ENCODE peak calls at places on chromosomes 6 and 20, in six cellular contexts. One of them, this sample, is unnamed.

GRCh38 chr6:149750136-149750609 is 632 bp downstream of the PCMT1 start:
- DNase-seq in H1: peak; percentile 78
- DNase-seq in HepG2: peak; percentile 80
- DNase-seq in K562: peak; percentile 84
- DNase-seq in GM12878: no peak
- DNase-seq in GM12892: peak; percentile 34
- DNase-seq in this sample: peak; percentile 40

GRCh38 chr20:40763646-40764295 is 74.7 kb upstream of the MAFB start:
- DNase-seq in GM12878: no peak
- DNase-seq in K562: no peak
- DNase-seq in HepG2: no peak
- DNase-seq in H1: no peak
- DNase-seq in GM12892: no peak
- DNase-seq in this sample: no peak

GRCh38 chr6:41459738-41460137 is 86.4 kb upstream of the FOXP4 start:
- DNase-seq in H1: no peak
- DNase-seq in GM12892: no peak
- DNase-seq in GM12878: no peak
- DNase-seq in HepG2: peak; percentile 49
- DNase-seq in K562: no peak
- DNase-seq in this sample: no peak

GRCh38 chr6:135129139-135129867 is 51.8 kb upstream of the MYB start:
- DNase-seq in HepG2: no peak
- DNase-seq in H1: no peak
- DNase-seq in GM12878: no peak
- DNase-seq in K562: no peak
- DNase-seq in GM12892: no peak
- DNase-seq in this sample: no peak

GRCh38 chr20:44938637-44939036 is 21.6 kb downstream of the TOMM34 start:
- DNase-seq in GM12878: no peak
- DNase-seq in GM12892: no peak
- DNase-seq in H1: no peak
- DNase-seq in HepG2: no peak
- DNase-seq in K562: no peak
- DNase-seq in this sample: no peak

GRCh38 chr6:118665011-118665410 is 13.6 kb upstream of the CEP85L start:
- DNase-seq in GM12892: no peak
- DNase-seq in K562: no peak
- DNase-seq in HepG2: no peak
- DNase-seq in GM12878: no peak
- DNase-seq in H1: no peak
- DNase-seq in this sample: no peak

GRCh38 chr20:63773571-63774347 is 34.2 kb downstream of the SLC2A4RG start:
- DNase-seq in GM12892: no peak
- DNase-seq in HepG2: no peak
- DNase-seq in K562: no peak
- DNase-seq in H1: no peak
- DNase-seq in GM12878: no peak
- DNase-seq in this sample: no peak

GRCh38 chr6:24640166-24640565 is 5.8 kb downstream of the KIAA0319 start:
- DNase-seq in GM12878: no peak
- DNase-seq in HepG2: no peak
- DNase-seq in K562: no peak
- DNase-seq in H1: no peak
- DNase-seq in GM12892: no peak
- DNase-seq in this sample: no peak

GRCh38 chr6:115969207-115969929 is 91.3 kb downstream of the FRK start:
- DNase-seq in GM12892: no peak
- DNase-seq in K562: no peak
- DNase-seq in HepG2: no peak
- DNase-seq in GM12878: no peak
- DNase-seq in H1: no peak
- DNase-seq in this sample: no peak

GRCh38 chr20:53578492-53579222 is 15.0 kb downstream of the ZNF217 start:
- DNase-seq in K562: peak; percentile 79
- DNase-seq in HepG2: peak; percentile 94
- DNase-seq in GM12878: peak; percentile 76
- DNase-seq in GM12892: peak; percentile 46
- DNase-seq in H1: no peak
- DNase-seq in this sample: no peak

GRCh38 chr6:3749991-3750323 is 1.6 kb downstream of the PXDC1 start:
- DNase-seq in GM12892: no peak
- DNase-seq in GM12878: no peak
- DNase-seq in HepG2: peak; percentile 30
- DNase-seq in K562: peak; percentile 42
- DNase-seq in H1: no peak
- DNase-seq in this sample: no peak

GRCh38 chr6:158856261-158856660 is 37.1 kb upstream of the EZR start:
- DNase-seq in H1: no peak
- DNase-seq in HepG2: no peak
- DNase-seq in K562: no peak
- DNase-seq in GM12878: no peak
- DNase-seq in GM12892: no peak
- DNase-seq in this sample: no peak

GRCh38 chr20:35630636-35631035 is 15.0 kb downstream of the SPAG4 start:
- DNase-seq in H1: no peak
- DNase-seq in GM12878: no peak
- DNase-seq in HepG2: no peak
- DNase-seq in GM12892: no peak
- DNase-seq in K562: no peak
- DNase-seq in this sample: no peak

GRCh38 chr6:27154696-27155095 is 92.8 kb upstream of the PRSS16 start:
- DNase-seq in H1: no peak
- DNase-seq in K562: no peak
- DNase-seq in GM12878: no peak
- DNase-seq in HepG2: no peak
- DNase-seq in GM12892: no peak
- DNase-seq in this sample: no peak

GRCh38 chr6:110708295-110708965 is 106.8 kb downstream of the CDK19 start:
- DNase-seq in GM12892: no peak
- DNase-seq in HepG2: no peak
- DNase-seq in GM12878: no peak
- DNase-seq in H1: no peak
- DNase-seq in K562: no peak
- DNase-seq in this sample: no peak

GRCh38 chr20:12012241-12013222 is 94.8 kb downstream of the BTBD3 start:
- DNase-seq in K562: peak; percentile 44
- DNase-seq in HepG2: peak; percentile 67
- DNase-seq in GM12892: peak; percentile 13
- DNase-seq in H1: peak; percentile 78
- DNase-seq in GM12878: peak; percentile 12
- DNase-seq in this sample: peak; percentile 35

GRCh38 chr20:49104365-49104648 is 58.2 kb downstream of the CSE1L start:
- DNase-seq in GM12892: no peak
- DNase-seq in HepG2: no peak
- DNase-seq in H1: no peak
- DNase-seq in GM12878: no peak
- DNase-seq in K562: no peak
- DNase-seq in this sample: no peak

GRCh38 chr6:144816936-144817335 is 531.8 kb downstream of the UTRN start:
- DNase-seq in H1: no peak
- DNase-seq in K562: no peak
- DNase-seq in GM12878: no peak
- DNase-seq in GM12892: no peak
- DNase-seq in HepG2: peak; percentile 17
- DNase-seq in this sample: no peak

GRCh38 chr20:10322073-10323012 is 103.7 kb downstream of the SNAP25 start:
- DNase-seq in H1: no peak
- DNase-seq in GM12892: no peak
- DNase-seq in GM12878: no peak
- DNase-seq in K562: no peak
- DNase-seq in HepG2: no peak
- DNase-seq in this sample: no peak

GRCh38 chr6:168420084-168420483 is 20.9 kb upstream of the SMOC2 start:
- DNase-seq in GM12892: no peak
- DNase-seq in H1: peak; percentile 36
- DNase-seq in K562: no peak
- DNase-seq in GM12878: no peak
- DNase-seq in HepG2: no peak
- DNase-seq in this sample: no peak

GRCh38 chr6:133368664-133369063 is 127.5 kb downstream of the EYA4 start:
- DNase-seq in GM12892: no peak
- DNase-seq in H1: no peak
- DNase-seq in GM12878: no peak
- DNase-seq in HepG2: peak; percentile 22
- DNase-seq in K562: no peak
- DNase-seq in this sample: no peak

GRCh38 chr6:27553123-27553904 is 80.4 kb upstream of the ZNF184 start:
- DNase-seq in HepG2: peak; percentile 76
- DNase-seq in GM12892: peak; percentile 24
- DNase-seq in K562: peak; percentile 83
- DNase-seq in GM12878: peak; percentile 82
- DNase-seq in H1: peak; percentile 94
- DNase-seq in this sample: peak; percentile 30

GRCh38 chr20:13671500-13672288 is 33.0 kb upstream of the TASP1 start:
- DNase-seq in GM12892: no peak
- DNase-seq in H1: no peak
- DNase-seq in K562: no peak
- DNase-seq in GM12878: no peak
- DNase-seq in HepG2: no peak
- DNase-seq in this sample: no peak

GRCh38 chr6:7673063-7673536 is 52.8 kb upstream of the BMP6 start:
- DNase-seq in H1: peak; percentile 74
- DNase-seq in GM12878: no peak
- DNase-seq in GM12892: no peak
- DNase-seq in K562: peak; percentile 48
- DNase-seq in HepG2: no peak
- DNase-seq in this sample: no peak

GRCh38 chr6:19771753-19772336 is 65.3 kb upstream of the ID4 start:
- DNase-seq in GM12892: no peak
- DNase-seq in HepG2: no peak
- DNase-seq in H1: no peak
- DNase-seq in GM12878: no peak
- DNase-seq in K562: no peak
- DNase-seq in this sample: no peak

GRCh38 chr20:31835977-31836852 is 9.2 kb downstream of the FOXS1 start:
- DNase-seq in HepG2: peak; percentile 59
- DNase-seq in GM12878: peak; percentile 23
- DNase-seq in GM12892: peak; percentile 54
- DNase-seq in K562: peak; percentile 88
- DNase-seq in H1: no peak
- DNase-seq in this sample: peak; percentile 62

GRCh38 chr6:133888931-133889556 is at the start of gene TCF21:
- DNase-seq in H1: peak; percentile 72
- DNase-seq in GM12892: no peak
- DNase-seq in K562: no peak
- DNase-seq in HepG2: no peak
- DNase-seq in GM12878: no peak
- DNase-seq in this sample: no peak

GRCh38 chr6:118902731-118903130 is 8.8 kb downstream of the ASF1A start:
- DNase-seq in GM12878: no peak
- DNase-seq in H1: no peak
- DNase-seq in K562: no peak
- DNase-seq in GM12892: no peak
- DNase-seq in HepG2: no peak
- DNase-seq in this sample: no peak

GRCh38 chr6:140319209-140319608 is 944.8 kb upstream of the CITED2 start:
- DNase-seq in H1: no peak
- DNase-seq in GM12892: no peak
- DNase-seq in K562: no peak
- DNase-seq in GM12878: no peak
- DNase-seq in HepG2: peak; percentile 11
- DNase-seq in this sample: no peak

GRCh38 chr20:11118802-11119380 is 445.1 kb upstream of the JAG1 start:
- DNase-seq in H1: no peak
- DNase-seq in K562: no peak
- DNase-seq in HepG2: no peak
- DNase-seq in GM12878: no peak
- DNase-seq in GM12892: no peak
- DNase-seq in this sample: no peak

GRCh38 chr6:4256969-4257368 is 121.6 kb upstream of the ECI2 start:
- DNase-seq in H1: no peak
- DNase-seq in K562: peak; percentile 43
- DNase-seq in GM12878: no peak
- DNase-seq in HepG2: no peak
- DNase-seq in GM12892: no peak
- DNase-seq in this sample: no peak

GRCh38 chr6:119350202-119351004 is 842 bp upstream of the MAN1A1 start:
- DNase-seq in GM12878: no peak
- DNase-seq in H1: no peak
- DNase-seq in K562: peak; percentile 13
- DNase-seq in HepG2: peak; percentile 33
- DNase-seq in GM12892: peak; percentile 15
- DNase-seq in this sample: no peak

GRCh38 chr6:108180266-108180665 is 14.4 kb downstream of the NR2E1 start:
- DNase-seq in HepG2: no peak
- DNase-seq in K562: no peak
- DNase-seq in H1: no peak
- DNase-seq in GM12878: no peak
- DNase-seq in GM12892: no peak
- DNase-seq in this sample: no peak
- TF ChIP-seq TAF1 in HepG2: no peak
- TF ChIP-seq TAF1 in K562: no peak
- TF ChIP-seq TAF1 in H1: no peak
- TF ChIP-seq TAF1 in GM12878: no peak
- TF ChIP-seq TAF1 in GM12892: no peak
- TF ChIP-seq TAF1 in this sample: no peak

DNA sequence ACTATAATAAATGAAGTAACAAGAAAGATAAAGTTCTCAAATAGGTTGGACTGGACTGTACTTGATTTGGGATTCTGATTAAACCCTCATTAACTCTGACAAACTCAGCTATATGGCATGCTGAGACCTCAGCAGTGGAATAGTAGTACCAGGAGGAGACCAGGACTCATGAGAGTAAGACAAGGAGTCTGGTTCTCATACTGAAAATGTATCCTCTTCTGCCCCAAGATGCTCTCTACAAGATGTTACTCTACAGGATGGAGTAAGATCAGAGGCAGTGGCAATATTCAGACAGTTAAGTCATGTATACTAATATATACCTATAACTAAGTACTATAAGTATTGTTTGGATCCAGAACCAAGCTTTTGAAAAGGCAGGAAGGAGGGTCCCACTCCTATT is 31.9 kb upstream of the SYNCRIP start:
- DNase-seq in GM12892: no peak
- DNase-seq in GM12878: no peak
- DNase-seq in K562: no peak
- DNase-seq in HepG2: no peak
- DNase-seq in H1: no peak
- DNase-seq in this sample: no peak
- TF ChIP-seq POLR2A in GM12892: peak; percentile 59
- TF ChIP-seq POLR2A in GM12878: peak; percentile 33
- TF ChIP-seq POLR2A in K562: no peak
- TF ChIP-seq POLR2A in HepG2: peak; percentile 39
- TF ChIP-seq POLR2A in H1: peak; percentile 39
- TF ChIP-seq POLR2A in this sample: no peak

GRCh38 chr6:28673800-28674671 is 148.4 kb downstream of the GPX5 start:
- DNase-seq in H1: peak; percentile 91
- DNase-seq in GM12878: peak; percentile 48
- DNase-seq in HepG2: peak; percentile 75
- DNase-seq in K562: no peak
- DNase-seq in GM12892: no peak
- DNase-seq in this sample: peak; percentile 30
- TF ChIP-seq TAF1 in H1: no peak
- TF ChIP-seq TAF1 in GM12878: no peak
- TF ChIP-seq TAF1 in HepG2: no peak
- TF ChIP-seq TAF1 in K562: no peak
- TF ChIP-seq TAF1 in GM12892: no peak
- TF ChIP-seq TAF1 in this sample: no peak

DNA sequence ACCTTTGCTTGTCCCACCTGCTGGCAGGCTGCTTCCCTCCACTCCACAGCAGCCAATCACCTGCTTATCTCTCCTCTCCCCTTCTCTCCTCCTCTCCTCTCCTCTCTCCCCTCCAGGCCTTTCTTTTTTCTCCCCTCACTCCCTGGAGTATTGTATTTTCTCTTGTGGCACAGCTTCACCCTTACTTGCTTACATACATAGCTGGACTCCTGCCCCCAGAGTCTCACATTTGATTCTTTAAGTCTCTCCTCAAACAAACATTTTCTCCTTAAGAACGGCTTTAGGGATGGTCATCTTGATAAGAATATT is 3.6 kb upstream of the LY86 start:
- DNase-seq in GM12878: no peak
- DNase-seq in HepG2: no peak
- DNase-seq in GM12892: no peak
- DNase-seq in H1: no peak
- DNase-seq in K562: no peak
- DNase-seq in this sample: no peak
- TF ChIP-seq POLR2A in GM12878: no peak
- TF ChIP-seq POLR2A in HepG2: no peak
- TF ChIP-seq POLR2A in GM12892: no peak
- TF ChIP-seq POLR2A in H1: no peak
- TF ChIP-seq POLR2A in K562: no peak
- TF ChIP-seq POLR2A in this sample: no peak